ENCODE peak calls at places on chromosomes 13 and 19, in eight cellular contexts. N is gastrocnemius medialis; O is ascending aorta; L is CD4-positive, alpha-beta memory T cell; C is heart left ventricle; E is Peyer's patch; I is upper lobe of left lung; F is uterus. X is an unnamed sample.

GRCh38 chr13:66154981-66155380 is 1075.2 kb downstream of the PCDH9 start:
- DNase-seq in N (no peak), O (no peak), L (no peak), C (no peak), E (no peak), I (no peak), F (no peak), X (no peak)

GRCh38 chr19:45130888-45131615 is 29.7 kb downstream of the NKPD1 start:
- DNase-seq in N (no peak), O (no peak), L (no peak), C (no peak), E (no peak), I (no peak), F (no peak), X (no peak)

GRCh38 chr13:113890758-113891480 is 27.0 kb upstream of the GAS6 start:
- DNase-seq in N (no peak), O (no peak), L (no peak), C (no peak), E (no peak), I (no peak), F (no peak), X (no peak)

GRCh38 chr13:79404985-79405384 is 1.1 kb downstream of the RBM26 start:
- DNase-seq in N (no peak), O (no peak), L (no peak), C (no peak), E (peak), I (no peak), F (no peak), X (no peak)

GRCh38 chr19:39676004-39676403 is 20.3 kb downstream of the LGALS16 start:
- DNase-seq in N (no peak), O (no peak), L (no peak), C (no peak), E (no peak), I (no peak), F (no peak), X (no peak)

GRCh38 chr19:15897738-15898276 is at the start of gene CYP4F2:
- DNase-seq in N (no peak), O (no peak), L (no peak), C (no peak), E (no peak), I (peak), F (no peak), X (peak)

GRCh38 chr13:94065741-94066140 is 413.7 kb downstream of the DCT start:
- DNase-seq in N (no peak), O (no peak), L (no peak), C (no peak), E (no peak), I (no peak), F (no peak), X (no peak)

GRCh38 chr19:44628793-44629192 is 14.9 kb upstream of the PVR start:
- DNase-seq in N (no peak), O (no peak), L (no peak), C (no peak), E (no peak), I (no peak), F (no peak), X (no peak)

GRCh38 chr19:3968556-3969434 is 2.1 kb downstream of the DAPK3 start:
- DNase-seq in N (peak), O (peak), L (no peak), C (peak), E (no peak), I (no peak), F (peak), X (peak)

GRCh38 chr13:42553098-42554046 is 20.6 kb upstream of the TNFSF11 start:
- DNase-seq in N (no peak), O (no peak), L (no peak), C (no peak), E (no peak), I (no peak), F (no peak), X (no peak)

GRCh38 chr13:34967851-34968562 is 25.9 kb downstream of the NBEA start:
- DNase-seq in N (no peak), O (no peak), L (no peak), C (no peak), E (no peak), I (no peak), F (no peak), X (no peak)

GRCh38 chr13:68304287-68304893 is 1074.3 kb upstream of the PCDH9 start:
- DNase-seq in N (no peak), O (no peak), L (no peak), C (no peak), E (no peak), I (no peak), F (no peak), X (no peak)

GRCh38 chr13:112742583-112742982 is 52.7 kb downstream of the ATP11A start:
- DNase-seq in N (no peak), O (no peak), L (no peak), C (no peak), E (no peak), I (no peak), F (no peak), X (no peak)

GRCh38 chr19:58417071-58417470 is 8.6 kb downstream of the ZNF584 start:
- DNase-seq in N (no peak), O (no peak), L (no peak), C (no peak), E (no peak), I (no peak), F (no peak), X (no peak)

GRCh38 chr19:2345794-2346663 is 14.0 kb upstream of the TMPRSS9 start:
- DNase-seq in N (no peak), O (no peak), L (no peak), C (no peak), E (no peak), I (peak), F (no peak), X (peak)

GRCh38 chr13:51781246-51782022 is 22.5 kb downstream of the DHRS12 start:
- DNase-seq in N (no peak), O (no peak), L (no peak), C (no peak), E (no peak), I (no peak), F (no peak), X (no peak)

GRCh38 chr13:92823059-92823458 is 403.5 kb upstream of the GPC6 start:
- DNase-seq in N (no peak), O (no peak), L (no peak), C (no peak), E (no peak), I (no peak), F (no peak), X (no peak)

GRCh38 chr13:30332516-30333165 is 25.3 kb upstream of the KATNAL1 start:
- DNase-seq in N (no peak), O (no peak), L (no peak), C (no peak), E (no peak), I (no peak), F (no peak), X (no peak)
- H3K27ac ChIP-seq in N (no peak), O (no peak), L (no peak), C (no peak), E (no peak), I (no peak), F (peak), X (peak)

DNA sequence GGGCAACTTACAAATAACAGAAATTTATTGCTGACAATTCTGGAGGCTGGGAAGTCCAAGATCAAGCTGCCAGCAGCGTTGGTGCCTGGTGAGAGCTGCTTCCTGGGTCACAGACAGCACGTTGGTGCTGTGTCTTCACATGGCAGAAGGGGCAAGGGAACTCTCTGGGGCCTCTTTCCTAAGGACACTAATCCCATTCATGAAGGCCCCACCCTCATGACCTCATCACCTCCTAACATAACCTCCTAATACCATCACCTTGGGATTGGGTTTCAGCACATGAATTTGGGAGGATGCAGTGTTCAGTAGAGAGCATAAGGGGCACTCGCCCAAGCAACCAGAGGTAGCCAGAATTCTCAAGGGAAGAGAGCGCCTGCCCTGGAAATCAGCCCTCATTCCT is 15.7 kb downstream of the TMEM150B start:
- DNase-seq in N (no peak), O (no peak), L (no peak), C (no peak), E (no peak), I (no peak), F (no peak), X (no peak)
- H3K27ac ChIP-seq in N (no peak), O (no peak), L (no peak), C (no peak), E (no peak), I (no peak), F (no peak), X (no peak)

DNA sequence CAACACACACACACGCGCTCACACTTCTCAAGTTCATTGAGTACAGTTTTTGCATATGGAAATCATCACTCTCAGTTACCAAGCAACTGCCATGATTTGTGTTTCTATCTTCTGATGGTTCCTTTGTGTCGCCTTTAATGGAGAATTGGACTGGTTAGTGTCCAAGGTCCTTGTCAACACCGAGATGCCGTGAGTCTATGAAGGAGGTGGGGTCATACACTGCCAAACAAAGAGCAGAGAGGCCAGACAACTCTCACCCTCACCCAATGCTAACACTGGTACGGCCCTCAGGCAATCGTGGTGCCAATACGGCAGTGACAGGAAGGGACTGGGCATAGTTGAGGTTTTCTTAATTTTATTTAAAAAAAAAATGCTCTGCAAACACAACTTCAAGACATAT is 9.6 kb upstream of the SERP2 start:
- DNase-seq in N (no peak), O (no peak), L (no peak), C (peak), E (no peak), I (no peak), F (no peak), X (no peak)
- H3K27ac ChIP-seq in N (no peak), O (no peak), L (no peak), C (peak), E (peak), I (no peak), F (no peak), X (peak)

GRCh38 chr19:52198678-52199077 is 8.8 kb downstream of the PPP2R1A start:
- DNase-seq in N (no peak), O (no peak), L (no peak), C (no peak), E (no peak), I (no peak), F (no peak), X (no peak)
- H3K27ac ChIP-seq in N (peak), O (peak), L (no peak), C (peak), E (no peak), I (peak), F (peak), X (no peak)

GRCh38 chr19:30327331-30327730 is 44.9 kb upstream of the ZNF536 start:
- DNase-seq in N (no peak), O (no peak), L (no peak), C (no peak), E (no peak), I (no peak), F (no peak), X (no peak)

GRCh38 chr19:30325657-30326056 is 46.5 kb upstream of the ZNF536 start:
- DNase-seq in N (no peak), O (no peak), L (no peak), C (no peak), E (no peak), I (no peak), F (no peak), X (no peak)

GRCh38 chr19:30324982-30325381 is 47.2 kb upstream of the ZNF536 start:
- DNase-seq in N (no peak), O (peak), L (no peak), C (no peak), E (no peak), I (no peak), F (no peak), X (no peak)

GRCh38 chr19:30328096-30328495 is 44.1 kb upstream of the ZNF536 start:
- DNase-seq in N (no peak), O (no peak), L (no peak), C (no peak), E (no peak), I (no peak), F (no peak), X (no peak)

DNA sequence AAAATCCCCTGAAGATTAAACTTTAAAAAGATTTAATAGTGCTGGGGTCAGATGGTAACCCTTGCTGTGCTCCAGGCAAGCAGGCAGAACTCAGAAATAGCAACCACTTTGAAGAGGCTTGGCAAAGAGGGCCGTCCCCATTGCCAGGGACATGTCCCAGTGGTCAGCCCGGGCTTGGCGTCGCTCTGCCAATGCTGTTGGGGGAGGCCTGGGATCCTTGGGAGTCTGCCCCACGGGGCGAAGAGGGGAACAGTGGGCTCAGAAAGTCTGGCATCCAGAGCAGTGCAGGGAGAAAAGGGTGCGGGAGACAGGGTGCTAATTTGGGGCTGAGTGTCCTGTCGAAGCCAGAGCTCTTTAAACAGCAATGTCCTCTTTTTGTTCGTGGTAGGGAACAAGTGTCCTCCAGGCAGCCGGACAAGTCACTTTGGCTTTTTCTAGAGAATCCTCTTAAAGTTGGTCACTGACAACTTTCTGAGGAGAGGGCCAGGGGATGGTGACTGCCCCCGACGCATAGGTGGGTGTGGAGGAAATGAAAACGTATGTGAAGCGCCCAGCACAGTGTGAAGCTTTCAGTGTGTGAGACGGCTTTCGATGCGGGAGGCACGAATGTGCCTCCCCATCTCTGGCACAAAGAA is 46.0 kb upstream of the ZNF536 start:
- DNase-seq in N (no peak), O (no peak), L (no peak), C (peak), E (no peak), I (no peak), F (peak), X (no peak)
- H3K27ac ChIP-seq in N (no peak), O (no peak), L (no peak), C (no peak), E (no peak), I (no peak), F (no peak), X (no peak)